ENCODE peak calls at places on chromosome 5, in four cellular contexts. L is AG04450, X is pancreas, T is bronchial epithelial cell. K is an unnamed sample.

GRCh38 chr5:100903036-100903887 is at the start of gene ST8SIA4:
- DNase-seq in L (peak), X (peak), T (peak), K (peak)

GRCh38 chr5:33894566-33894965 is 2.8 kb upstream of the ADAMTS12 start:
- DNase-seq in L (no peak), X (no peak), T (peak), K (no peak)

GRCh38 chr5:125113328-125113727 is 366.9 kb upstream of the ZNF608 start:
- DNase-seq in L (no peak), X (no peak), T (no peak), K (no peak)

GRCh38 chr5:41519801-41520200 is 9.4 kb upstream of the PLCXD3 start:
- DNase-seq in L (no peak), X (no peak), T (no peak), K (no peak)

GRCh38 chr5:139659673-139660072 is 11.5 kb downstream of the CXXC5 start:
- DNase-seq in L (no peak), X (no peak), T (no peak), K (peak)

GRCh38 chr5:153939101-153939500 is 99.6 kb downstream of the FAM114A2 start:
- DNase-seq in L (no peak), X (no peak), T (no peak), K (no peak)

GRCh38 chr5:36648426-36648825 is 42.0 kb downstream of the SLC1A3 start:
- DNase-seq in L (no peak), X (no peak), T (no peak), K (no peak)

GRCh38 chr5:115800108-115800507 is 16.4 kb downstream of the CDO1 start:
- DNase-seq in L (no peak), X (no peak), T (no peak), K (no peak)

GRCh38 chr5:9667906-9668305 is 37.8 kb upstream of the TAS2R1 start:
- DNase-seq in L (no peak), X (no peak), T (no peak), K (no peak)

GRCh38 chr5:132526290-132526973 is 16.9 kb downstream of the IL5 start:
- DNase-seq in L (no peak), X (no peak), T (peak), K (peak)
- H3K4me3 ChIP-seq in L (peak), X (no peak), T (no peak), K (peak)

GRCh38 chr5:179803651-179804598 is 2.7 kb downstream of the MGAT4B start:
- DNase-seq in L (no peak), X (peak), T (no peak), K (peak)
- H3K4me3 ChIP-seq in L (peak), X (no peak), T (no peak), K (no peak)

GRCh38 chr5:38554860-38555259 is 1.6 kb downstream of the LIFR start:
- DNase-seq in L (no peak), X (no peak), T (no peak), K (no peak)
- H3K4me3 ChIP-seq in L (peak), X (no peak), T (no peak), K (peak)

GRCh38 chr5:173323121-173323798 is 5.0 kb downstream of the STC2 start:
- DNase-seq in L (no peak), X (no peak), T (no peak), K (no peak)
- H3K4me3 ChIP-seq in L (peak), X (no peak), T (no peak), K (no peak)

DNA sequence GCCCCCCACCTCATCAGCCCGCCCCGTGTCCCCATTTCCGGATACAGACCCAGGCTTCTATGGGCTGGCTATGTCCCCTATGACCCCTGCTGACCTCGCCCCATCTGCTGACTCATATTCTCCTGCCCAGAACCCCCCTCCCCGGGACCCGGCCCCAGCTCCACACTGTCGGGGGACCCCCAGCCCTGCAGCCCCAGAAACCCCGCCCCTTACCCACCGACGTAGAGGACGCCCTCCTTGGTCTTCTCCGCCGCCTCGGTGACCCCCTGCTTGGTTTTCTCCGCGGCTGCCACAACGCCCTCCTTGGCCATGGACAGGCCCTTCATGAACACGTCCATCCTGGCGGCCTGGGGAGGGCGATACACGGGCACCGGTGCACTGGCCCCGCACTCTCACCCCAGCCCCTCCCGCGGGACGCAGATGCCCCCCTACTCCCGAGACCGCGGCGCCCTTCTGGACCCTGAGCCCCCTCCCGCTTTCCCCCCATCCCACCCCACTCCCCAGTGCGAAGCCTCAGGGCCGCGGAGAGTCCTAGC is 949 bp downstream of the SNCB start:
- DNase-seq in L (no peak), X (no peak), T (no peak), K (peak)
- H3K4me3 ChIP-seq in L (no peak), X (no peak), T (no peak), K (peak)

GRCh38 chr5:141849371-141850182 is 28.6 kb downstream of the PCDH1 start:
- DNase-seq in L (no peak), X (peak), T (peak), K (peak)

GRCh38 chr5:141852448-141852847 is 25.8 kb downstream of the PCDH1 start:
- DNase-seq in L (no peak), X (no peak), T (no peak), K (peak)

GRCh38 chr5:141850183-141850768 is 27.9 kb downstream of the PCDH1 start:
- DNase-seq in L (no peak), X (peak), T (no peak), K (peak)

GRCh38 chr5:141850786-141851185 is 27.4 kb downstream of the PCDH1 start:
- DNase-seq in L (no peak), X (no peak), T (no peak), K (peak)

GRCh38 chr5:141851195-141851874 is 26.9 kb downstream of the PCDH1 start:
- DNase-seq in L (no peak), X (no peak), T (no peak), K (peak)
- H3K4me3 ChIP-seq in L (no peak), X (no peak), T (no peak), K (no peak)

GRCh38 chr5:149410721-149411432 is 31.8 kb upstream of the IL17B start:
- DNase-seq in L (no peak), X (no peak), T (no peak), K (no peak)

GRCh38 chr5:149409268-149409948 is 30.3 kb upstream of the IL17B start:
- DNase-seq in L (no peak), X (no peak), T (no peak), K (peak)

GRCh38 chr5:149411738-149412519 is 32.8 kb upstream of the IL17B start:
- DNase-seq in L (no peak), X (no peak), T (no peak), K (no peak)

GRCh38 chr5:149408252-149409099 is 29.4 kb upstream of the IL17B start:
- DNase-seq in L (no peak), X (no peak), T (no peak), K (no peak)

DNA sequence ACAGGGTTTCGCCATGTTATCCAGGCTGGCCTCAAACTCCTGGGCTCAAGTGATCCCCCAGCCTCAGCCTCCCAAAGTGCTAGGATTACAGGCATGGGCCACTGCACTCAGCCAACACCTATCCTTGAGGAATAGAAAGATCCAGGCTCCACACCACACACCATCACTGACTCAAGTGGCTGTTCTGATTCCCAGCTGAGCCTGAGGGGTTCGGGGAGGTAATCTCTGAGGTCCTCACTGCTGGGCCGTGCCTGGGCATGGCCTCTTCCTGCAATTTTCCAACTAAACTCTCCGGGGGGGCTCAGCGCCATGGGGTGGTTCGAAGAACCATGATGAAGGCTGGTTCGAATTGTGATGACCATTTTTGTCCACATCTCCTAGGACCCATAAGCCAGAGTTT is 31.0 kb upstream of the IL17B start:
- DNase-seq in L (no peak), X (no peak), T (no peak), K (no peak)
- H3K4me3 ChIP-seq in L (peak), X (no peak), T (no peak), K (no peak)

DNA sequence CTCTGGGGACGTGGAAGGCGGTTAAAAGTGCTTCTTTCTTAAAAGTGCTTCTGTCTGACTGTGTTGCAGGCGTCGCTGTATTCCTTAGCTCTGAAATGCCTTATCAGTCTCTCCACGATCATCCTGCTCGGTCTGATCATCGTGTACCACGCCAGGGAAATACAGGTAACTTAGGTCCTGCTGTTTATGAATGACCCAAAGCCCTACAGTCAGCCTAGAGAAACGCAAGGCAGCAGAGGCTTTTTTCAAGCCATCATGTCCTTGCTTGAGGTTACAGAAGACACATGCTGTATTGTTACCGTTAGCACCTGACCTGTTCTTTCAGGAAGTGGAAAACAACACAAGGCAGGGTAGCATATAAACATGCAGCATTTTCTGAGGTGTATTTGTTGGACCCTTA is 2.0 kb downstream of the KCNN2 start:
- DNase-seq in L (no peak), X (no peak), T (no peak), K (peak)
- H3K4me3 ChIP-seq in L (peak), X (peak), T (no peak), K (peak)

GRCh38 chr5:72213482-72213881 is 106.2 kb downstream of the MAP1B start:
- DNase-seq in L (no peak), X (no peak), T (no peak), K (no peak)

GRCh38 chr5:72208324-72208723 is 101.0 kb downstream of the MAP1B start:
- DNase-seq in L (no peak), X (no peak), T (no peak), K (no peak)

GRCh38 chr5:72209515-72210115 is 102.3 kb downstream of the MAP1B start:
- DNase-seq in L (no peak), X (no peak), T (no peak), K (no peak)

GRCh38 chr5:72212171-72212570 is 104.9 kb downstream of the MAP1B start:
- DNase-seq in L (no peak), X (no peak), T (no peak), K (no peak)

DNA sequence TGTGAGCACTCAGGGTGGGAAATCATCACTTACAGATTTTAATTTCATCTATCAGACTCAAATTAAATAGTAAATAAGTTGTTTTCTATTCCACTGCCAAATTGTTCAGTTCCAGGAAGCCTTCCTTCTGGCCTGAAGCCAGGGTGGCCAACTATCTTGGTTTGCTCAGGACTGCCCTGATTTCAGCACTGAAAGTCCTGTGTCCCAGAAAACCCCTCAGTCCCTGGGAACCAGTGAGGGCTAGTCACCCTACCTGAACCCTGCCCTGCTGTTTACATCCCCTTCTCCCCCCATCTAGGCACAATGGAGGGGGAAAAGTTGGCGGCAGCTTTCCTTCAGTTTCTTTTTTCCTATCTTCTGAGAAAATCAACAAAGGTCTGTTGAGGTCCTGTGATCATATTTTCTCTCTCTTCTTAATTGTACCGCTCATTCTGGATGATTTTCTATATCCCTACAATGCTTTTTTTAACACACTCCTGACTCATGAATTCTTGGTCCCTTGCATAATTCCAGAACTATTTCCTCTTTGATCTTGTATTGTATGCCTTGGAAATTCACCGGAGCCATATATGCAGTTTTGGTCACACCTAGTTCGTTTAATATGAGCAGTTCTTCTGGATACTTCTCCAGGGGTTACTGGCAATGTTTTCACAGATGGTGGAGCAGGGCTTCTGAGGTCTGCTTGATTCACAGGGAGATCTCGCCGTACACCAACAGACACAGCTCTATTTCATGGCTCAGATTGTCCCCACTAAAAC is 103.8 kb downstream of the MAP1B start:
- DNase-seq in L (peak), X (peak), T (peak), K (no peak)
- H3K4me3 ChIP-seq in L (peak), X (no peak), T (no peak), K (no peak)

DNA sequence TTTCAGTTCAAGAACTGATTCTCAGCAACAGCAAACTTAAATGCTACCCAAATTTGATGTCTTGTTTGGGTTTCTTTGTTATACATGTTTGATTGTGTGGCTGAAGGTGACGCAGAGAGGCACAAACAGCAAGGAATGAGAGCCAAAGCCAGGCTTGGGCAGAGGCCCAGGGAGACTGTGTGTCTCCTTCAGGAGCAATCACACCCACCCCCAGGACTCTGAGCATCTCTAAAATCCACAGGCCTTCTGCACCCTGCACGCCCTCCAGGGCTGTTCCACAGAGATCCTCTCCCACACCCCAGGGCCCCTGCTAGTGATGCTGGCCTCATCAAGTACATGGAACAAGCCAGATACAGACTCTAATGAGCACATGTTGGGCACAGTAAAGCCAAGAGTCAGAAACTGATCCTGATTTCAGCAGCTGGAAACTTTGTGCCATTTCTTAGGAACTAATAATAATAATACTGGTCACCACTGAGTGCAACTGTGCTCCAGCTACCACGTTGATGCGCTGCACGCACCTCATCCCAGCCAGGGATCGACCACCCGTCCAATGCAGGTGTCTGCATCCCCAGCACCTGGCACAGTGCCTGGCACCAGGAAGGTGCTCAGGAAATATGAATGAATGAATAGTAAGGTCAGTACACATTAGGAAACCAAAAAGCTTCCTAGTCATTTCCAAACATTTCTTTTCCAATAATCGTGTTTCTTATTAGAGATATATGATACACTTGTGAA is 54.6 kb upstream of the TCF7 start:
- DNase-seq in L (no peak), X (no peak), T (no peak), K (peak)
- H3K4me3 ChIP-seq in L (no peak), X (no peak), T (no peak), K (no peak)

K was measured in H7.